ENCODE peak calls at places on chromosomes 16 and 17, in eight cellular contexts. V is NCI-H1048; S is sciatic nerve; A is naive thymus-derived CD8-positive, alpha-beta T cell; T is NCI-H460; K is kidney tubule cell; H is heart left ventricle; Z is neural crest cell. X is an unnamed sample.

GRCh38 chr16:3528406-3528805 is 27.6 kb downstream of the CLUAP1 start:
- DNase-seq in H (no peak), K (no peak), Z (no peak), S (peak), V (no peak), A (no peak), T (no peak), X (no peak)

GRCh38 chr17:36689089-36689667 is 87.8 kb downstream of the MRM1 start:
- DNase-seq in H (no peak), S (no peak), T (no peak), Z (no peak), V (no peak), A (no peak), K (no peak), X (no peak)

GRCh38 chr16:49332589-49333267 is 40.9 kb upstream of the C16orf78 start:
- DNase-seq in H (no peak), K (no peak), Z (no peak), T (no peak), V (no peak), A (no peak), S (no peak), X (no peak)

GRCh38 chr16:22267764-22268163 is 29.4 kb upstream of the POLR3E start:
- DNase-seq in Z (no peak), K (no peak), H (no peak), A (no peak), V (no peak), T (no peak), S (no peak), X (no peak)

GRCh38 chr17:57245786-57246185 is 10.5 kb upstream of the MSI2 start:
- DNase-seq in V (no peak), Z (no peak), A (no peak), H (no peak), S (no peak), T (no peak), K (no peak), X (no peak)

GRCh38 chr16:1877804-1878203 is 5.8 kb upstream of the MEIOB start:
- DNase-seq in H (no peak), V (no peak), S (no peak), Z (no peak), T (no peak), K (no peak), A (no peak), X (no peak)

GRCh38 chr17:22301353-22301745 is 609.0 kb downstream of the KCNJ18 start:
- DNase-seq in V (no peak), Z (no peak), K (no peak), T (no peak), A (no peak), S (no peak), H (no peak), X (no peak)

GRCh38 chr17:31541559-31541958 is 150.1 kb downstream of the RAB11FIP4 start:
- DNase-seq in H (no peak), A (no peak), T (no peak), S (no peak), K (no peak), Z (no peak), V (no peak), X (peak)

GRCh38 chr16:49995720-49996119 is 29.3 kb upstream of the CNEP1R1 start:
- DNase-seq in A (no peak), H (no peak), S (no peak), T (no peak), V (no peak), K (no peak), Z (no peak), X (no peak)

GRCh38 chr17:27496501-27496943 is 40.3 kb downstream of the KSR1 start:
- DNase-seq in A (no peak), T (no peak), K (peak), Z (no peak), V (peak), H (no peak), S (no peak), X (peak)

GRCh38 chr16:166375-167116 is 768 bp downstream of the HBM start:
- DNase-seq in S (no peak), H (peak), T (no peak), K (no peak), A (no peak), V (no peak), Z (no peak), X (no peak)

GRCh38 chr17:40791808-40792436 is 7.8 kb downstream of the KRT28 start:
- DNase-seq in T (peak), Z (no peak), V (no peak), S (no peak), H (no peak), K (peak), A (no peak), X (no peak)

GRCh38 chr17:57675427-57675826 is 69.7 kb downstream of the CCDC182 start:
- DNase-seq in K (no peak), S (no peak), A (no peak), Z (no peak), H (no peak), V (no peak), T (no peak), X (no peak)

GRCh38 chr16:74169687-74170522 is 126.7 kb upstream of the PSMD7 start:
- DNase-seq in T (no peak), V (no peak), K (no peak), H (no peak), S (no peak), Z (no peak), A (no peak), X (no peak)

GRCh38 chr17:41907185-41907556 is 11.6 kb downstream of the ACLY start:
- DNase-seq in K (peak), Z (no peak), A (no peak), S (no peak), V (no peak), T (no peak), H (no peak), X (no peak)

GRCh38 chr16:2156025-2156848 is 655 bp downstream of the TRAF7 start:
- DNase-seq in A (no peak), T (no peak), Z (no peak), K (peak), S (peak), H (no peak), V (no peak), X (no peak)

GRCh38 chr17:64739316-64740058 is 77.4 kb upstream of the SMURF2 start:
- DNase-seq in H (no peak), S (no peak), Z (no peak), K (peak), V (no peak), T (no peak), A (no peak), X (no peak)

GRCh38 chr17:47785538-47786123 is 36.0 kb downstream of the OSBPL7 start:
- DNase-seq in K (no peak), S (peak), A (no peak), H (no peak), Z (peak), T (peak), V (no peak), X (peak)

GRCh38 chr16:19555186-19555937 is at the start of gene VPS35L:
- DNase-seq in T (peak), Z (peak), S (peak), A (peak), K (peak), H (peak), V (peak), X (peak)

GRCh38 chr17:75783069-75783783 is 1.4 kb upstream of the UNK start:
- DNase-seq in T (peak), Z (no peak), K (peak), H (no peak), S (no peak), V (peak), A (no peak), X (peak)

GRCh38 chr16:56841659-56842058 is 23.3 kb upstream of the SLC12A3 start:
- DNase-seq in V (no peak), T (no peak), A (no peak), S (no peak), Z (no peak), H (no peak), K (no peak), X (no peak)

GRCh38 chr16:74738134-74738541 is 36.5 kb downstream of the FA2H start:
- DNase-seq in H (no peak), Z (no peak), V (no peak), T (no peak), S (no peak), A (no peak), K (peak), X (no peak)

GRCh38 chr16:67922221-67922620 is 9.4 kb downstream of the CTRL start:
- DNase-seq in K (no peak), T (no peak), V (no peak), Z (no peak), H (no peak), A (no peak), S (no peak), X (no peak)

GRCh38 chr17:10807704-10808128 is 3.8 kb upstream of the TMEM238L start:
- DNase-seq in A (no peak), S (no peak), K (no peak), Z (no peak), T (no peak), H (no peak), V (no peak), X (no peak)